ENCODE peak calls at places on chromosomes 6 and 20, in ten cellular contexts. Y is mucosa of gallbladder; U is ascending aorta; G is activated gamma-delta T cell treated with anti-CD3 and anti-CD28 coated beads, Interleukin-2, amount 50 U/mL, for 16 hours; L is fibroblast of mammary gland; B is iPS-NIHi11; J is substantia nigra; P is left lung; R is pons; Q is non-pigmented ciliary epithelial cell. C is an unnamed sample.

GRCh38 chr6:134878136-134878535 is 71.8 kb downstream of the ALDH8A1 start:
- DNase-seq in J (no peak), L (no peak), B (no peak), U (no peak), Y (no peak), G (no peak), P (no peak), R (no peak), Q (no peak), C (no peak)

GRCh38 chr6:88916615-88917198 is 46.7 kb downstream of the RNGTT start:
- DNase-seq in R (no peak), U (no peak), L (no peak), B (no peak), Q (no peak), P (no peak), J (no peak), G (no peak), Y (no peak), C (no peak)

GRCh38 chr6:2542858-2543218 is 207.9 kb downstream of the MYLK4 start:
- DNase-seq in B (no peak), U (no peak), P (peak; percentile 51), J (no peak), L (peak; percentile 64), Y (peak; percentile 56), R (peak; percentile 6), G (no peak), Q (peak; percentile 88), C (peak; percentile 99)

GRCh38 chr6:101597711-101598110 is 204.2 kb downstream of the GRIK2 start:
- DNase-seq in U (no peak), G (no peak), Q (peak; percentile 78), Y (no peak), P (no peak), J (no peak), L (peak; percentile 88), R (no peak), B (no peak), C (no peak)

GRCh38 chr20:41649489-41649888 is 31.3 kb upstream of the CHD6 start:
- DNase-seq in G (no peak), Y (no peak), R (no peak), U (no peak), Q (no peak), L (no peak), J (no peak), P (no peak), B (no peak), C (peak; percentile 72)

GRCh38 chr6:148523551-148523950 is 180.9 kb downstream of the SASH1 start:
- DNase-seq in Y (no peak), B (no peak), R (no peak), J (no peak), L (no peak), U (no peak), P (no peak), Q (no peak), G (no peak), C (no peak)

GRCh38 chr6:156657311-156657710 is 119.9 kb upstream of the ARID1B start:
- DNase-seq in G (no peak), Q (no peak), P (no peak), J (no peak), B (no peak), R (no peak), U (no peak), L (no peak), Y (no peak), C (no peak)

GRCh38 chr6:132202569-132202968 is 198.7 kb downstream of the MOXD1 start:
- DNase-seq in J (no peak), B (no peak), G (no peak), P (no peak), Q (peak; percentile 61), R (no peak), U (no peak), L (peak; percentile 93), Y (peak; percentile 26), C (no peak)

GRCh38 chr20:38434310-38434741 is 802 bp downstream of the SNHG17 start:
- DNase-seq in Y (no peak), G (no peak), J (no peak), L (no peak), U (no peak), P (peak; percentile 51), Q (no peak), R (no peak), B (no peak), C (peak; percentile 51)

GRCh38 chr6:4819706-4820283 is 43.6 kb downstream of the CDYL start:
- DNase-seq in Q (no peak), B (peak; percentile 11), U (no peak), P (no peak), Y (no peak), L (peak; percentile 70), G (no peak), R (no peak), J (no peak), C (no peak)

GRCh38 chr6:116556065-116556464 is 2.5 kb downstream of the CALHM4 start:
- DNase-seq in P (no peak), Y (no peak), Q (peak; percentile 68), B (no peak), J (no peak), G (no peak), U (no peak), L (peak; percentile 85), R (no peak), C (no peak)

GRCh38 chr20:2169456-2170088 is 67.9 kb downstream of the STK35 start:
- DNase-seq in R (no peak), U (peak; percentile 42), G (no peak), P (no peak), B (no peak), J (no peak), Q (no peak), L (no peak), Y (no peak), C (no peak)

C was measured in RPMI8226.